ENCODE peak calls at places on chromosomes 2 and 18, in nine cellular contexts. S is effector memory CD4-positive, alpha-beta T cell; K is mammary epithelial cell; B is cardiac muscle cell; W is PC-9; J is breast epithelium; P is aorta; Y is colonic mucosa; N is thyroid gland. R is an unnamed sample. For H3K36me3 and H3K4me1, the result is how much of the 10 kb centered on the place peaks cover.

GRCh38 chr18:48125724-48126123 is 195.3 kb upstream of the SMAD2 start:
- DNase-seq in W (no peak), Y (no peak), B (no peak), J (no peak), P (no peak), K (no peak), N (peak), S (no peak), R (no peak)

GRCh38 chr18:29664278-29665021 is 1378.1 kb downstream of the DSC3 start:
- DNase-seq in Y (no peak), N (no peak), B (no peak), W (no peak), K (peak), P (no peak), S (no peak), J (no peak), R (no peak)

GRCh38 chr2:213199871-213200270 is 48.5 kb upstream of the IKZF2 start:
- DNase-seq in J (no peak), P (no peak), S (no peak), W (no peak), N (no peak), Y (no peak), K (no peak), B (no peak), R (no peak)

GRCh38 chr2:101770672-101771071 is 73.2 kb downstream of the MAP4K4 start:
- DNase-seq in N (peak), Y (peak), J (no peak), K (peak), S (no peak), P (no peak), W (peak), B (peak), R (no peak)

GRCh38 chr18:41752826-41753225 is 202.2 kb upstream of the PIK3C3 start:
- DNase-seq in Y (no peak), N (no peak), P (no peak), S (no peak), K (no peak), W (no peak), J (no peak), B (no peak), R (no peak)

GRCh38 chr18:46675112-46675511 is 18.1 kb upstream of the LOXHD1 start:
- DNase-seq in J (no peak), B (no peak), S (no peak), Y (no peak), K (no peak), P (no peak), W (no peak), N (no peak), R (no peak)

GRCh38 chr2:22281033-22281432 is 1103.9 kb upstream of the KLHL29 start:
- DNase-seq in K (peak), B (peak), S (no peak), P (no peak), N (no peak), W (no peak), Y (no peak), J (no peak), R (no peak)

GRCh38 chr18:10417679-10418078 is 36.8 kb upstream of the APCDD1 start:
- DNase-seq in J (no peak), K (no peak), S (no peak), B (no peak), P (no peak), Y (no peak), W (no peak), N (no peak), R (no peak)

GRCh38 chr2:10448646-10449480 is 736 bp upstream of the ODC1 start:
- DNase-seq in S (peak), N (peak), J (peak), P (peak), B (peak), W (no peak), K (peak), Y (peak), R (peak)

GRCh38 chr18:33584845-33585775 is 7.1 kb downstream of the ASXL3 start:
- DNase-seq in J (no peak), W (no peak), S (no peak), P (no peak), B (no peak), Y (no peak), N (peak), K (no peak), R (no peak)

GRCh38 chr2:186532891-186533290 is 46.8 kb downstream of the ZC3H15 start:
- DNase-seq in N (no peak), P (no peak), Y (no peak), J (no peak), K (peak), S (no peak), W (no peak), B (no peak), R (no peak)

GRCh38 chr2:37570773-37571570 is 100.5 kb downstream of the CDC42EP3 start:
- DNase-seq in P (peak), K (peak), N (no peak), W (no peak), B (no peak), J (no peak), S (no peak), Y (no peak), R (no peak)

GRCh38 chr2:235854276-235854675 is 313.9 kb downstream of the GBX2 start:
- DNase-seq in W (no peak), Y (no peak), B (no peak), K (peak), S (no peak), N (peak), J (no peak), P (no peak), R (no peak)

GRCh38 chr2:202831241-202831997 is 40.1 kb downstream of the ICA1L start:
- DNase-seq in Y (peak), K (peak), W (peak), S (peak), P (no peak), B (peak), J (no peak), N (peak), R (no peak)

GRCh38 chr18:36281941-36282340 is 15.6 kb upstream of the FHOD3 start:
- DNase-seq in S (no peak), N (no peak), Y (no peak), B (no peak), J (no peak), W (no peak), K (no peak), P (no peak), R (no peak)

GRCh38 chr18:67475673-67476072 is 40.8 kb downstream of the DSEL start:
- DNase-seq in B (no peak), S (no peak), W (no peak), J (no peak), N (no peak), P (no peak), K (peak), Y (no peak), R (no peak)

GRCh38 chr2:161223139-161223732 is 63.0 kb downstream of the TANK start:
- DNase-seq in P (no peak), W (no peak), K (peak), J (no peak), Y (no peak), N (no peak), B (peak), S (no peak), R (no peak)

GRCh38 chr2:69847068-69847828 is 17.8 kb downstream of the GMCL1 start:
- DNase-seq in P (no peak), W (no peak), B (no peak), N (no peak), S (no peak), Y (no peak), J (no peak), K (no peak), R (no peak)

GRCh38 chr2:25312958-25313710 is 28.6 kb downstream of the DNMT3A start:
- DNase-seq in S (no peak), W (no peak), J (no peak), B (no peak), N (no peak), K (no peak), P (no peak), Y (no peak), R (peak)

GRCh38 chr2:204722691-204723090 is 177.4 kb downstream of the PARD3B start:
- DNase-seq in P (no peak), J (no peak), Y (no peak), K (no peak), N (no peak), W (no peak), S (no peak), B (no peak), R (no peak)

GRCh38 chr18:33699372-33699771 is 121.4 kb downstream of the ASXL3 start:
- DNase-seq in S (no peak), J (no peak), B (no peak), Y (no peak), W (no peak), N (no peak), P (no peak), K (no peak), R (no peak)

GRCh38 chr18:55264108-55264507 is 304.8 kb upstream of the CCDC68 start:
- DNase-seq in N (peak), J (no peak), W (no peak), Y (no peak), K (peak), S (no peak), P (no peak), B (peak), R (no peak)

GRCh38 chr18:26545737-26546136 is 2.6 kb downstream of the KCTD1 start:
- DNase-seq in S (no peak), P (no peak), Y (no peak), N (no peak), J (no peak), K (no peak), W (no peak), B (no peak), R (no peak)
- H3K27ac ChIP-seq in S (no peak), P (no peak), Y (no peak), N (no peak), J (peak), K (peak), W (no peak), B (no peak), R (no peak)

GRCh38 chr2:127515383-127515915 is 10.8 kb downstream of the IWS1 start:
- DNase-seq in K (no peak), P (no peak), B (no peak), N (no peak), S (no peak), J (no peak), W (no peak), Y (no peak), R (no peak)

GRCh38 chr2:127512362-127512761 is 13.9 kb downstream of the IWS1 start:
- DNase-seq in S (no peak), N (no peak), J (no peak), W (no peak), K (no peak), Y (no peak), P (no peak), B (no peak), R (no peak)

GRCh38 chr2:127516031-127516430 is 10.3 kb downstream of the IWS1 start:
- DNase-seq in J (peak), P (peak), K (peak), Y (peak), B (no peak), N (peak), S (no peak), W (no peak), R (no peak)

GRCh38 chr2:127514485-127514884 is 11.8 kb downstream of the IWS1 start:
- DNase-seq in B (no peak), N (no peak), K (no peak), P (no peak), S (no peak), W (no peak), J (no peak), Y (no peak), R (no peak)

GRCh38 chr2:127514076-127514475 is 12.2 kb downstream of the IWS1 start:
- DNase-seq in K (no peak), Y (no peak), N (no peak), W (no peak), J (no peak), S (no peak), B (no peak), P (no peak), R (no peak)
- H3K36me3 ChIP-seq in K (under half), Y (under half), N (under half), W (under half), J (under half), S (under half), B (under half), P (under half), R (under half)

DNA sequence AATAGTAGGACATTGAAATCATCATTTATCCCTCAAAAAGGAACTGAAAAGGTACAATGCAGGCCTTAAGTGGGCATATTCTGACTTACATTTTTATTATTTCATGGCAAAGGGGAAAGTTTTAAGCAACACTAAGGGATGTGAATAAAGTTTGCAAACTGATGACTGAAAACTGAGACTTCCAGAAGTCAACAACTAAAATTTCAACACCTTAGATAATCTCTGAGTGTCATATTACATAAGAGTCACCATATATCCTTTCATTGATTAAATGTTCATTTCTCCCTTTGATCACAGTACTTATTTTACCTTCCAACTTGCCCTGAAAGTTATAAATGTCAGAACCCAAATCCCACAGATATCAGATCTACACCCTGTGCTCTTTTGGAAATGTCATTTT is 44.5 kb upstream of the RNU4ATAC start:
- DNase-seq in W (no peak), Y (no peak), S (no peak), N (no peak), J (no peak), B (no peak), K (no peak), P (no peak), R (no peak)
- H3K4me1 ChIP-seq in W (under half), Y (under half), S (under half), N (under half), J (under half), B (under half), K (half or more), P (under half), R (under half)

GRCh38 chr2:27707462-27708256 is 44.0 kb downstream of the SLC4A1AP start:
- DNase-seq in K (no peak), N (no peak), J (no peak), Y (no peak), S (no peak), W (no peak), P (no peak), B (no peak), R (no peak)
- H3K27ac ChIP-seq in K (peak), N (peak), J (no peak), Y (no peak), S (no peak), W (peak), P (peak), B (no peak), R (no peak)

GRCh38 chr2:19132967-19133366 is 225.5 kb downstream of the OSR1 start:
- DNase-seq in N (no peak), K (no peak), S (no peak), W (no peak), J (no peak), B (no peak), Y (no peak), P (no peak), R (no peak)
- H3K36me3 ChIP-seq in N (under half), K (under half), S (under half), W (under half), J (under half), B (under half), Y (under half), P (under half), R (under half)

GRCh38 chr2:31893093-31893492 is 117.7 kb downstream of the MEMO1 start:
- DNase-seq in N (no peak), B (no peak), P (no peak), S (no peak), J (no peak), W (no peak), K (no peak), Y (no peak), R (no peak)
- H3K4me1 ChIP-seq in N (under half), B (under half), P (under half), S (under half), J (under half), W (under half), K (under half), Y (under half), R (under half)

R was measured in naive thymus-derived CD4-positive, alpha-beta T cell.